ENCODE peak calls at places on chromosomes 5 and 9, in nine cellular contexts. One of them, this sample, is unnamed.

GRCh38 chr5:133453825-133454224 is 158.5 kb downstream of the FSTL4 start:
- DNase-seq in A549: no peak
- DNase-seq in prostate gland: no peak
- DNase-seq in stomach: no peak
- DNase-seq in endothelial cell: no peak
- DNase-seq in pancreas: no peak
- DNase-seq in GM23338: no peak
- DNase-seq in B cell: no peak
- DNase-seq in fibroblast of lung: no peak
- DNase-seq in this sample: no peak

GRCh38 chr5:116766470-116766947 is 191.9 kb upstream of the SEMA6A start:
- DNase-seq in stomach: no peak
- DNase-seq in prostate gland: no peak
- DNase-seq in fibroblast of lung: peak
- DNase-seq in GM23338: no peak
- DNase-seq in endothelial cell: no peak
- DNase-seq in A549: peak
- DNase-seq in pancreas: peak
- DNase-seq in B cell: no peak
- DNase-seq in this sample: no peak

GRCh38 chr9:130530932-130531331 is 48.4 kb upstream of the FUBP3 start:
- DNase-seq in B cell: no peak
- DNase-seq in prostate gland: peak
- DNase-seq in fibroblast of lung: peak
- DNase-seq in pancreas: no peak
- DNase-seq in A549: no peak
- DNase-seq in GM23338: no peak
- DNase-seq in endothelial cell: no peak
- DNase-seq in stomach: no peak
- DNase-seq in this sample: no peak

GRCh38 chr9:126704157-126704941 is 90.6 kb downstream of the LMX1B start:
- DNase-seq in stomach: no peak
- DNase-seq in GM23338: no peak
- DNase-seq in prostate gland: no peak
- DNase-seq in pancreas: no peak
- DNase-seq in A549: peak
- DNase-seq in B cell: no peak
- DNase-seq in fibroblast of lung: peak
- DNase-seq in endothelial cell: peak
- DNase-seq in this sample: no peak

GRCh38 chr5:137054792-137055191 is 444.3 kb downstream of the SPOCK1 start:
- DNase-seq in pancreas: no peak
- DNase-seq in stomach: no peak
- DNase-seq in endothelial cell: no peak
- DNase-seq in B cell: no peak
- DNase-seq in GM23338: no peak
- DNase-seq in fibroblast of lung: no peak
- DNase-seq in prostate gland: no peak
- DNase-seq in A549: no peak
- DNase-seq in this sample: no peak

GRCh38 chr9:112921549-112921948 is 30.9 kb upstream of the SLC46A2 start:
- DNase-seq in GM23338: peak
- DNase-seq in B cell: no peak
- DNase-seq in stomach: no peak
- DNase-seq in endothelial cell: peak
- DNase-seq in fibroblast of lung: peak
- DNase-seq in A549: peak
- DNase-seq in prostate gland: no peak
- DNase-seq in pancreas: no peak
- DNase-seq in this sample: no peak

GRCh38 chr5:135549413-135549812 is 13.6 kb upstream of the NEUROG1 start:
- DNase-seq in A549: no peak
- DNase-seq in B cell: no peak
- DNase-seq in pancreas: no peak
- DNase-seq in stomach: no peak
- DNase-seq in endothelial cell: no peak
- DNase-seq in prostate gland: no peak
- DNase-seq in GM23338: no peak
- DNase-seq in fibroblast of lung: no peak
- DNase-seq in this sample: no peak

GRCh38 chr9:112361602-112362001 is 18.3 kb upstream of the HSDL2 start:
- DNase-seq in endothelial cell: peak
- DNase-seq in fibroblast of lung: peak
- DNase-seq in prostate gland: peak
- DNase-seq in A549: peak
- DNase-seq in B cell: no peak
- DNase-seq in stomach: no peak
- DNase-seq in pancreas: no peak
- DNase-seq in GM23338: peak
- DNase-seq in this sample: peak

GRCh38 chr5:17381926-17382325 is 116.1 kb upstream of the TAF11L2 start:
- DNase-seq in endothelial cell: no peak
- DNase-seq in GM23338: no peak
- DNase-seq in fibroblast of lung: no peak
- DNase-seq in stomach: no peak
- DNase-seq in pancreas: peak
- DNase-seq in prostate gland: no peak
- DNase-seq in A549: no peak
- DNase-seq in B cell: no peak
- DNase-seq in this sample: no peak

GRCh38 chr5:132839426-132840301 is 9.2 kb upstream of the SHROOM1 start:
- DNase-seq in A549: no peak
- DNase-seq in stomach: no peak
- DNase-seq in endothelial cell: no peak
- DNase-seq in B cell: no peak
- DNase-seq in prostate gland: peak
- DNase-seq in fibroblast of lung: peak
- DNase-seq in pancreas: no peak
- DNase-seq in GM23338: no peak
- DNase-seq in this sample: no peak

GRCh38 chr5:45454114-45454513 is 242.1 kb downstream of the HCN1 start:
- DNase-seq in pancreas: peak
- DNase-seq in endothelial cell: peak
- DNase-seq in stomach: no peak
- DNase-seq in A549: peak
- DNase-seq in B cell: no peak
- DNase-seq in GM23338: peak
- DNase-seq in fibroblast of lung: no peak
- DNase-seq in prostate gland: no peak
- DNase-seq in this sample: no peak

GRCh38 chr9:68669189-68669588 is 35.9 kb upstream of the PIP5K1B start:
- DNase-seq in GM23338: peak
- DNase-seq in fibroblast of lung: no peak
- DNase-seq in A549: no peak
- DNase-seq in endothelial cell: no peak
- DNase-seq in pancreas: no peak
- DNase-seq in B cell: no peak
- DNase-seq in stomach: no peak
- DNase-seq in prostate gland: no peak
- DNase-seq in this sample: peak

GRCh38 chr9:70043689-70044449 is at the start of gene MAMDC2:
- DNase-seq in fibroblast of lung: peak
- DNase-seq in A549: no peak
- DNase-seq in B cell: no peak
- DNase-seq in stomach: peak
- DNase-seq in prostate gland: no peak
- DNase-seq in endothelial cell: peak
- DNase-seq in pancreas: peak
- DNase-seq in GM23338: peak
- DNase-seq in this sample: peak

GRCh38 chr5:138448070-138448469 is 9.2 kb downstream of the REEP2 start:
- DNase-seq in GM23338: no peak
- DNase-seq in prostate gland: no peak
- DNase-seq in stomach: no peak
- DNase-seq in A549: no peak
- DNase-seq in pancreas: no peak
- DNase-seq in B cell: no peak
- DNase-seq in fibroblast of lung: no peak
- DNase-seq in endothelial cell: no peak
- DNase-seq in this sample: no peak

GRCh38 chr5:104355350-104355749 is 792.8 kb upstream of the NUDT12 start:
- DNase-seq in B cell: no peak
- DNase-seq in GM23338: no peak
- DNase-seq in prostate gland: no peak
- DNase-seq in fibroblast of lung: no peak
- DNase-seq in stomach: no peak
- DNase-seq in A549: no peak
- DNase-seq in pancreas: no peak
- DNase-seq in endothelial cell: no peak
- DNase-seq in this sample: no peak

GRCh38 chr9:135330307-135330631 is 149.3 kb upstream of the PPP1R26 start:
- DNase-seq in fibroblast of lung: no peak
- DNase-seq in stomach: no peak
- DNase-seq in endothelial cell: no peak
- DNase-seq in B cell: no peak
- DNase-seq in A549: no peak
- DNase-seq in GM23338: no peak
- DNase-seq in pancreas: no peak
- DNase-seq in prostate gland: no peak
- DNase-seq in this sample: peak

GRCh38 chr9:71921190-71921814 is 9.9 kb downstream of the C9orf85 start:
- DNase-seq in pancreas: no peak
- DNase-seq in fibroblast of lung: no peak
- DNase-seq in B cell: no peak
- DNase-seq in prostate gland: no peak
- DNase-seq in endothelial cell: no peak
- DNase-seq in A549: no peak
- DNase-seq in GM23338: peak
- DNase-seq in stomach: no peak
- DNase-seq in this sample: no peak

GRCh38 chr9:34254966-34255825 is 73.9 kb downstream of the KIF24 start:
- DNase-seq in stomach: peak
- DNase-seq in B cell: no peak
- DNase-seq in prostate gland: no peak
- DNase-seq in A549: no peak
- DNase-seq in pancreas: no peak
- DNase-seq in fibroblast of lung: peak
- DNase-seq in GM23338: no peak
- DNase-seq in endothelial cell: no peak
- DNase-seq in this sample: no peak

GRCh38 chr9:34254141-34254913 is 74.7 kb downstream of the KIF24 start:
- DNase-seq in A549: peak
- DNase-seq in fibroblast of lung: peak
- DNase-seq in stomach: no peak
- DNase-seq in B cell: no peak
- DNase-seq in prostate gland: no peak
- DNase-seq in GM23338: no peak
- DNase-seq in endothelial cell: no peak
- DNase-seq in pancreas: no peak
- DNase-seq in this sample: no peak

GRCh38 chr9:34252670-34253459 is 74.0 kb downstream of the UBAP1 start:
- DNase-seq in pancreas: peak
- DNase-seq in endothelial cell: peak
- DNase-seq in B cell: peak
- DNase-seq in GM23338: peak
- DNase-seq in stomach: no peak
- DNase-seq in prostate gland: peak
- DNase-seq in fibroblast of lung: peak
- DNase-seq in A549: peak
- DNase-seq in this sample: peak

GRCh38 chr9:34252016-34252415 is 73.2 kb downstream of the UBAP1 start:
- DNase-seq in B cell: no peak
- DNase-seq in A549: no peak
- DNase-seq in endothelial cell: no peak
- DNase-seq in pancreas: no peak
- DNase-seq in fibroblast of lung: no peak
- DNase-seq in stomach: no peak
- DNase-seq in GM23338: no peak
- DNase-seq in prostate gland: no peak
- DNase-seq in this sample: no peak

GRCh38 chr9:34253460-34253837 is 74.6 kb downstream of the UBAP1 start:
- DNase-seq in prostate gland: no peak
- DNase-seq in A549: peak
- DNase-seq in fibroblast of lung: peak
- DNase-seq in GM23338: no peak
- DNase-seq in B cell: no peak
- DNase-seq in pancreas: no peak
- DNase-seq in stomach: no peak
- DNase-seq in endothelial cell: no peak
- DNase-seq in this sample: no peak
- TF ChIP-seq CTCF in prostate gland: peak
- TF ChIP-seq CTCF in A549: no peak
- TF ChIP-seq CTCF in fibroblast of lung: peak
- TF ChIP-seq CTCF in GM23338: peak
- TF ChIP-seq CTCF in B cell: no peak
- TF ChIP-seq CTCF in pancreas: no peak
- TF ChIP-seq CTCF in stomach: no peak
- TF ChIP-seq CTCF in endothelial cell: no peak
- TF ChIP-seq CTCF in this sample: no peak

GRCh38 chr5:174735498-174736350 is 11.3 kb downstream of the MSX2 start:
- DNase-seq in pancreas: no peak
- DNase-seq in prostate gland: peak
- DNase-seq in stomach: no peak
- DNase-seq in endothelial cell: no peak
- DNase-seq in B cell: no peak
- DNase-seq in A549: peak
- DNase-seq in GM23338: peak
- DNase-seq in fibroblast of lung: no peak
- DNase-seq in this sample: no peak
- TF ChIP-seq CTCF in pancreas: no peak
- TF ChIP-seq CTCF in prostate gland: peak
- TF ChIP-seq CTCF in stomach: peak
- TF ChIP-seq CTCF in endothelial cell: peak
- TF ChIP-seq CTCF in B cell: no peak
- TF ChIP-seq CTCF in A549: peak
- TF ChIP-seq CTCF in GM23338: peak
- TF ChIP-seq CTCF in fibroblast of lung: peak
- TF ChIP-seq CTCF in this sample: peak

GRCh38 chr9:27422435-27422834 is 101.7 kb upstream of the IFNK start:
- DNase-seq in stomach: no peak
- DNase-seq in GM23338: no peak
- DNase-seq in B cell: no peak
- DNase-seq in endothelial cell: no peak
- DNase-seq in prostate gland: no peak
- DNase-seq in pancreas: no peak
- DNase-seq in A549: no peak
- DNase-seq in fibroblast of lung: no peak
- DNase-seq in this sample: no peak
- TF ChIP-seq CTCF in stomach: no peak
- TF ChIP-seq CTCF in GM23338: no peak
- TF ChIP-seq CTCF in B cell: no peak
- TF ChIP-seq CTCF in endothelial cell: no peak
- TF ChIP-seq CTCF in prostate gland: no peak
- TF ChIP-seq CTCF in pancreas: no peak
- TF ChIP-seq CTCF in A549: no peak
- TF ChIP-seq CTCF in fibroblast of lung: no peak
- TF ChIP-seq CTCF in this sample: no peak

GRCh38 chr5:83167506-83167905 is 90.2 kb downstream of the XRCC4 start:
- DNase-seq in GM23338: no peak
- DNase-seq in B cell: no peak
- DNase-seq in prostate gland: no peak
- DNase-seq in endothelial cell: no peak
- DNase-seq in fibroblast of lung: no peak
- DNase-seq in pancreas: no peak
- DNase-seq in stomach: no peak
- DNase-seq in A549: no peak
- DNase-seq in this sample: no peak

GRCh38 chr5:83157120-83157519 is 79.8 kb downstream of the XRCC4 start:
- DNase-seq in A549: no peak
- DNase-seq in GM23338: no peak
- DNase-seq in B cell: no peak
- DNase-seq in fibroblast of lung: no peak
- DNase-seq in endothelial cell: no peak
- DNase-seq in pancreas: no peak
- DNase-seq in stomach: no peak
- DNase-seq in prostate gland: no peak
- DNase-seq in this sample: no peak

GRCh38 chr5:83162598-83162997 is 85.3 kb downstream of the XRCC4 start:
- DNase-seq in stomach: no peak
- DNase-seq in GM23338: no peak
- DNase-seq in endothelial cell: no peak
- DNase-seq in prostate gland: no peak
- DNase-seq in fibroblast of lung: no peak
- DNase-seq in pancreas: no peak
- DNase-seq in A549: no peak
- DNase-seq in B cell: no peak
- DNase-seq in this sample: no peak
- TF ChIP-seq CTCF in stomach: no peak
- TF ChIP-seq CTCF in GM23338: no peak
- TF ChIP-seq CTCF in endothelial cell: no peak
- TF ChIP-seq CTCF in prostate gland: no peak
- TF ChIP-seq CTCF in fibroblast of lung: no peak
- TF ChIP-seq CTCF in pancreas: no peak
- TF ChIP-seq CTCF in A549: no peak
- TF ChIP-seq CTCF in B cell: no peak
- TF ChIP-seq CTCF in this sample: no peak

This sample was measured in neural crest cell.